ENCODE peak calls at places on chromosomes 6 and 20, in six cellular contexts. R is GM12878, X is ovary, P is A549, C is H1, Z is HepG2. H is an unnamed sample.

GRCh38 chr6:170048615-170049256 is 242.1 kb downstream of the DLL1 start:
- DNase-seq in P (no peak), R (no peak), Z (no peak), C (no peak), X (peak), H (peak)

GRCh38 chr20:12936020-12936419 is 72.8 kb upstream of the SPTLC3 start:
- DNase-seq in R (no peak), Z (no peak), X (no peak), P (peak), C (no peak), H (no peak)

GRCh38 chr6:80438728-80439127 is 332.3 kb downstream of the BCKDHB start:
- DNase-seq in C (no peak), X (no peak), Z (no peak), R (no peak), P (peak), H (no peak)

GRCh38 chr20:33233129-33233774 is 2.5 kb upstream of the BPIFA1 start:
- DNase-seq in Z (peak), X (no peak), P (no peak), R (no peak), C (peak), H (no peak)

GRCh38 chr6:96626749-96627353 is 63.9 kb downstream of the FHL5 start:
- DNase-seq in X (no peak), C (no peak), Z (peak), P (peak), R (peak), H (no peak)

GRCh38 chr20:5149892-5150225 is 23.1 kb downstream of the CDS2 start:
- DNase-seq in C (no peak), R (no peak), Z (no peak), P (no peak), X (no peak), H (no peak)

GRCh38 chr6:53761036-53761435 is 33.8 kb upstream of the LRRC1 start:
- DNase-seq in C (no peak), P (no peak), Z (no peak), R (no peak), X (no peak), H (no peak)

GRCh38 chr20:51195419-51195901 is 172.6 kb upstream of the KCNG1 start:
- DNase-seq in C (no peak), X (no peak), Z (no peak), R (no peak), P (no peak), H (no peak)

GRCh38 chr6:68638225-68638900 is 3.3 kb downstream of the ADGRB3 start:
- DNase-seq in R (no peak), Z (peak), P (peak), C (peak), X (peak), H (no peak)

GRCh38 chr6:141580988-141581387 is 551.7 kb upstream of the GJE1 start:
- DNase-seq in Z (no peak), C (no peak), P (no peak), R (no peak), X (no peak), H (no peak)

GRCh38 chr6:89527634-89528033 is 94.7 kb downstream of the ANKRD6 start:
- DNase-seq in X (no peak), P (peak), C (no peak), Z (no peak), R (no peak), H (no peak)

GRCh38 chr20:6492396-6493055 is 275.0 kb upstream of the BMP2 start:
- DNase-seq in R (no peak), Z (no peak), X (no peak), P (no peak), C (no peak), H (no peak)

GRCh38 chr20:61310954-61311353 is 58.9 kb downstream of the CDH4 start:
- DNase-seq in Z (no peak), C (no peak), X (no peak), P (peak), R (no peak), H (no peak)

GRCh38 chr6:33851959-33852358 is 48.2 kb upstream of the MLN start:
- DNase-seq in P (peak), Z (peak), X (no peak), R (no peak), C (peak), H (no peak)

GRCh38 chr6:143556529-143556928 is 45.0 kb upstream of the FUCA2 start:
- DNase-seq in R (no peak), C (peak), P (no peak), Z (no peak), X (no peak), H (no peak)

GRCh38 chr6:30152019-30152673 is 8.9 kb downstream of the TRIM10 start:
- DNase-seq in P (no peak), R (no peak), X (no peak), Z (no peak), C (no peak), H (no peak)

GRCh38 chr6:5950448-5950847 is 56.3 kb downstream of the NRN1 start:
- DNase-seq in X (no peak), Z (no peak), P (peak), R (no peak), C (peak), H (no peak)

GRCh38 chr6:36032245-36032644 is 4.6 kb downstream of the MAPK14 start:
- DNase-seq in C (no peak), R (no peak), X (no peak), P (no peak), Z (no peak), H (no peak)

GRCh38 chr6:11675610-11676009 is 103.0 kb downstream of the ADTRP start:
- DNase-seq in R (no peak), P (no peak), C (no peak), Z (no peak), X (no peak), H (no peak)

GRCh38 chr6:147131728-147132127 is 72.5 kb upstream of the STXBP5 start:
- DNase-seq in C (no peak), P (peak), Z (no peak), X (no peak), R (no peak), H (no peak)

GRCh38 chr20:50624351-50625016 is 66.9 kb downstream of the RIPOR3 start:
- DNase-seq in C (no peak), P (peak), X (no peak), R (no peak), Z (peak), H (no peak)

GRCh38 chr20:8151371-8151770 is 19.3 kb downstream of the PLCB1 start:
- DNase-seq in P (no peak), R (no peak), X (no peak), C (no peak), Z (no peak), H (no peak)

GRCh38 chr6:34990971-34991560 is 102.0 kb downstream of the ANKS1A start:
- DNase-seq in R (no peak), Z (no peak), C (no peak), X (no peak), P (no peak), H (no peak)

GRCh38 chr20:43532416-43533055 is 25.0 kb downstream of the L3MBTL1 start:
- DNase-seq in P (no peak), R (no peak), Z (no peak), X (no peak), C (no peak), H (no peak)

GRCh38 chr20:15446373-15446772 is 1109.0 kb upstream of the FLRT3 start:
- DNase-seq in R (no peak), C (no peak), P (no peak), X (peak), Z (no peak), H (no peak)

GRCh38 chr20:40189621-40190020 is 499.4 kb downstream of the MAFB start:
- DNase-seq in X (no peak), R (no peak), P (no peak), C (no peak), Z (no peak), H (no peak)

DNA sequence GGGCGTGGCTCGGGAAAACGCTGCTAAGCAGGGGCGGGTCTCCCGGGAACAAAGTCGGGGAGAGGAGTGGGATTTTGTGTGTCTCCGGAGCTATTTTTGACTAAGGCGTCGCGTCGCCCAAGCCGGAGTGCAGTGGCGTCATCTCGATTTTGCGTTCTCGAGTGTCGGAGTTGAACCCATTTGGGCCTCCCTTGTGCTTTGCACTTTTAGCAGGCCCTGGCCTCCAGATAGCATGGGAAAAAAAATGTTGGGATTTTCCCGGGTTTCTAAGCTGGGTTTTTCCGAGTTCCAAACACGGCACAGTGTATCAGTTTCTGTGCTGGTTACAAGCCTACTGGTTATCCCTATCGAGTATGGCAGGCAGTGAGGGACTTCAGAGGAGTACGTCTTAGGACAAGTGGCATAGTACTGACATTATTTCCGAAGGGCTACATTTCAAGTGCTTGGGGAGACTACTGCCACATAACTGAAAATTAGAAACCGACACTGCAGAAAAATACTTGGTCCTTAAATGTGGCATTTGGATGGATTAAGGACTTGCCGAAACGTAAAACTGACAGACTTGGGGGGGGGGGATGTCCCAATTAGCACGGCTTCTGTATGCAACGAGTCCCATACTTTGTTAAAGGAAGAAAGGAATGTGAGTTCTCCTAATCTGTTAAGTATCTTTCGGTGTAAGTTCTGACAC is 70.1 kb downstream of the HFE start:
- DNase-seq in R (no peak), C (peak), X (peak), Z (no peak), P (no peak), H (peak)
- TF ChIP-seq EP300 in R (no peak), C (peak), X (no peak), Z (peak), P (no peak), H (no peak)

GRCh38 chr20:17473662-17474061 is 57.5 kb downstream of the BFSP1 start:
- DNase-seq in C (peak), X (no peak), P (no peak), R (no peak), Z (no peak), H (peak)
- TF ChIP-seq EP300 in C (no peak), X (no peak), P (no peak), R (no peak), Z (no peak), H (no peak)

GRCh38 chr6:151216812-151217211 is 23.0 kb upstream of the AKAP12 start:
- DNase-seq in R (no peak), C (no peak), P (no peak), Z (no peak), X (no peak), H (no peak)
- TF ChIP-seq EP300 in R (no peak), C (no peak), P (no peak), Z (no peak), X (no peak), H (no peak)

GRCh38 chr6:134637847-134638438 is 312.0 kb downstream of the ALDH8A1 start:
- DNase-seq in Z (no peak), C (no peak), X (no peak), P (no peak), R (no peak), H (no peak)

GRCh38 chr6:134642217-134642616 is 307.7 kb downstream of the ALDH8A1 start:
- DNase-seq in Z (no peak), X (no peak), C (no peak), R (no peak), P (no peak), H (no peak)

GRCh38 chr6:134640229-134640628 is 309.7 kb downstream of the ALDH8A1 start:
- DNase-seq in R (no peak), C (no peak), P (no peak), Z (no peak), X (no peak), H (no peak)

GRCh38 chr6:134640975-134641429 is 308.9 kb downstream of the ALDH8A1 start:
- DNase-seq in Z (peak), P (peak), C (peak), R (peak), X (peak), H (peak)

DNA sequence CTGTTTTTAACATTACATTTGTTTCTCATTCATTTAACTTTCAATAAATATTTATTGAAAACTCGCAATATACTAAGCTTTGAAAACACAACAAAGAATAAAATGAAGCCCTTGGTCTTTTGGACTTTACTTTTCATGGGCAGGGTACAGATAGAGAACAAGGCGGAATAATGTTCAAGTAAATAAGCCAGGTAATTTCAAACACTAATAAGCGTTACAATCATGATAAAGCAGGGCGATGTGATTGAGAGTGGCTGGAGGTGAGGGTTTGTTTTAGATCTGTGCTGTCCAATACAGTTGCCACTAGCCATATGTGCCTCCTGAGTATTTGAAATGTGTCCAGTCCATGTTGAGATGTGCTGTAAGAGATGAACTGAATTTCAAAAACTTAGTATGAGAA is 307.1 kb downstream of the ALDH8A1 start:
- DNase-seq in Z (no peak), C (no peak), P (no peak), R (no peak), X (no peak), H (no peak)
- TF ChIP-seq EP300 in Z (no peak), C (no peak), P (no peak), R (no peak), X (no peak), H (no peak)

GRCh38 chr6:16335176-16335575 is 96.8 kb downstream of the GMPR start:
- DNase-seq in R (no peak), P (no peak), C (no peak), Z (no peak), X (no peak), H (no peak)

GRCh38 chr6:16338577-16339262 is 100.3 kb downstream of the GMPR start:
- DNase-seq in Z (no peak), X (peak), P (peak), C (no peak), R (no peak), H (peak)

GRCh38 chr6:16336056-16336810 is 97.8 kb downstream of the GMPR start:
- DNase-seq in R (no peak), P (no peak), X (no peak), Z (no peak), C (no peak), H (no peak)

GRCh38 chr6:16339263-16339587 is 100.8 kb downstream of the GMPR start:
- DNase-seq in Z (no peak), R (no peak), P (no peak), C (no peak), X (no peak), H (no peak)

DNA sequence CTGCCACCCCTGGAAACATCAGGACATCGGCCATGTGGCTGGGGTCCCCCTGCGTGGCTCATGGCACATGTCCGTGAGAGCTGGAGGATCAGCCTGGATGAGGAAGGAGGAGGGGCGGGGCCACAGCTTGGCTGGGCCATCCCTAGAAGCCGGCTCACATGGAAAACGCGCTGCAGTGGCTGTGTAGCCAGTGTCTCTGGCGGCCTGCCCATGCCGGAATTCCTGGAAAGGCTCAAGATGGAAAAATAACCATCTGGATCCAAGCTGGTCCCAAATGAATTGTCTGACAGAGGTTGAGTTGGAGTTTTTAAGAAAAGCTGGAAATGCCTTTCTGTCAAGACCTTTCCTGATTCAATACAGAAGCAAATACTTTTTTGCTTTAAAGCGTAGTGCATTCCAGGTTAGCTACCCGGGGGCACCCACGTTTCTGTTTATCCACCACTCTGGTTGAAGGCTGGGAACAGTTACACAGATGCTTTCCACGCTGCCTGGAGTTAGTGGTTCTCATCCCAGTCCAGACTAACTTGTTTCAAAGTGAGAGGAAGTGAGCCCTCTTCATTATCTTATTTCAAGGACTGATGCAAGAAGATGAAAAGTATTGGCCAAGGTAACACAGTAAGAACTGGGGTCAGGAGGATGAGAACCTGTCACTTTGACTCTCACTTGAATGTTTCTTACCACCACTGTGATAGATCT is 99.0 kb downstream of the GMPR start:
- DNase-seq in P (no peak), Z (no peak), C (no peak), X (peak), R (no peak), H (peak)
- TF ChIP-seq EP300 in P (no peak), Z (no peak), C (no peak), X (no peak), R (no peak), H (no peak)

DNA sequence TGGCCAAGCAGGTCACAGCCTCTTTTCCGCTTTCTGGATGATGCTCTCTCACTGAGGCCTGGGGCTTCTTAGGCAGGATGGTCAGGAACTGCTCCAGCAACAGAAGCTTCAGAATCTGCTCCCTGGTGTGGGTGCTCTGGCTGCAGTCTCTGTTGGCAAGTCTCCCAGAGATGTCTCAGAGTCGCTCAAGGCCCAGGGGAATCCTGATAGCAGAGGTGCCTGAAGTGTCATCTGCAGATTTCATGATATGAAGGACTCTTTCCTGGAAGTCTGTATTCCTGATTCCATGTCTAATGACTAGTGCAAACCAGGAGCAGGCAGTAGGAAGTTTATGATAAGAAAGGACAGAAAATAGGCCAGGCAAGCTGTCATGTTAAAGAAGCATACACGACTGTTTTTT is 20.3 kb downstream of the ZSCAN31 start:
- DNase-seq in P (no peak), Z (no peak), R (no peak), X (no peak), C (no peak), H (no peak)
- TF ChIP-seq EP300 in P (no peak), Z (no peak), R (no peak), X (no peak), C (no peak), H (no peak)

GRCh38 chr20:63537525-63538203 is 488 bp upstream of the PTK6 start:
- DNase-seq in Z (peak), P (peak), C (peak), X (peak), R (peak), H (peak)
- TF ChIP-seq EP300 in Z (peak), P (no peak), C (no peak), X (no peak), R (peak), H (no peak)

GRCh38 chr20:2468581-2469407 is 1.8 kb downstream of the SNRPB start:
- DNase-seq in R (no peak), C (no peak), Z (no peak), X (no peak), P (no peak), H (no peak)

GRCh38 chr20:2470051-2470431 is 548 bp downstream of the SNRPB start:
- DNase-seq in Z (peak), X (no peak), C (no peak), P (peak), R (peak), H (peak)

GRCh38 chr20:2467412-2467811 is 3.2 kb downstream of the SNRPB start:
- DNase-seq in Z (no peak), P (no peak), X (no peak), C (no peak), R (no peak), H (no peak)

GRCh38 chr20:2475850-2476741 is 5.5 kb upstream of the SNRPB start:
- DNase-seq in X (no peak), Z (peak), C (no peak), P (no peak), R (no peak), H (no peak)

GRCh38 chr20:2470432-2471193 is at the start of gene SNRPB:
- DNase-seq in C (peak), X (peak), P (peak), Z (peak), R (peak), H (peak)
- TF ChIP-seq EP300 in C (peak), X (no peak), P (no peak), Z (peak), R (no peak), H (no peak)

H was measured in suprapubic skin.